ENCODE peak calls at places on chromosomes 6 and 20, in eight cellular contexts. One of them, this sample, is unnamed.

GRCh38 chr6:37700266-37700973 is 2.7 kb upstream of the MDGA1 start:
- DNase-seq in HCT116: no peak
- DNase-seq in HepG2: peak; percentile 36
- DNase-seq in H1: no peak
- DNase-seq in GM12878: no peak
- DNase-seq in WTC11: no peak
- DNase-seq in NB4: peak; percentile 71
- DNase-seq in A549: no peak
- DNase-seq in this sample: no peak

GRCh38 chr6:97524846-97525245 is 241.8 kb upstream of the MMS22L start:
- DNase-seq in H1: peak; percentile 72
- DNase-seq in GM12878: no peak
- DNase-seq in HCT116: no peak
- DNase-seq in WTC11: peak; percentile 45
- DNase-seq in HepG2: no peak
- DNase-seq in NB4: no peak
- DNase-seq in A549: no peak
- DNase-seq in this sample: no peak

GRCh38 chr6:44000164-44000842 is 126.9 kb downstream of the MRPL14 start:
- DNase-seq in WTC11: peak; percentile 36
- DNase-seq in GM12878: peak; percentile 84
- DNase-seq in A549: no peak
- DNase-seq in HCT116: peak; percentile 65
- DNase-seq in HepG2: no peak
- DNase-seq in NB4: peak; percentile 73
- DNase-seq in H1: no peak
- DNase-seq in this sample: peak; percentile 53

GRCh38 chr20:44743080-44743701 is 2.5 kb upstream of the KCNK15 start:
- DNase-seq in HCT116: no peak
- DNase-seq in HepG2: no peak
- DNase-seq in H1: no peak
- DNase-seq in WTC11: no peak
- DNase-seq in A549: no peak
- DNase-seq in NB4: no peak
- DNase-seq in GM12878: no peak
- DNase-seq in this sample: no peak

GRCh38 chr6:101765281-101765680 is 371.8 kb downstream of the GRIK2 start:
- DNase-seq in HCT116: no peak
- DNase-seq in H1: no peak
- DNase-seq in GM12878: no peak
- DNase-seq in A549: no peak
- DNase-seq in HepG2: no peak
- DNase-seq in NB4: no peak
- DNase-seq in WTC11: no peak
- DNase-seq in this sample: no peak

GRCh38 chr20:5670874-5671273 is 79.3 kb upstream of the SHLD1 start:
- DNase-seq in HepG2: no peak
- DNase-seq in GM12878: no peak
- DNase-seq in H1: no peak
- DNase-seq in HCT116: no peak
- DNase-seq in A549: no peak
- DNase-seq in WTC11: no peak
- DNase-seq in NB4: peak; percentile 35
- DNase-seq in this sample: no peak

GRCh38 chr6:113291751-113292445 is 565.2 kb upstream of the MARCKS start:
- DNase-seq in HCT116: no peak
- DNase-seq in HepG2: no peak
- DNase-seq in GM12878: no peak
- DNase-seq in A549: no peak
- DNase-seq in NB4: no peak
- DNase-seq in H1: no peak
- DNase-seq in WTC11: no peak
- DNase-seq in this sample: no peak

GRCh38 chr6:103672169-103672568 is 1187.5 kb downstream of the HACE1 start:
- DNase-seq in GM12878: no peak
- DNase-seq in HCT116: peak; percentile 16
- DNase-seq in WTC11: no peak
- DNase-seq in A549: no peak
- DNase-seq in HepG2: no peak
- DNase-seq in H1: no peak
- DNase-seq in NB4: peak; percentile 12
- DNase-seq in this sample: no peak

GRCh38 chr6:170031684-170032121 is 259.2 kb downstream of the DLL1 start:
- DNase-seq in WTC11: peak; percentile 3
- DNase-seq in HCT116: no peak
- DNase-seq in A549: no peak
- DNase-seq in HepG2: no peak
- DNase-seq in NB4: no peak
- DNase-seq in H1: no peak
- DNase-seq in GM12878: no peak
- DNase-seq in this sample: no peak

GRCh38 chr6:45783716-45784115 is 231.9 kb downstream of the CLIC5 start:
- DNase-seq in NB4: no peak
- DNase-seq in WTC11: no peak
- DNase-seq in HCT116: no peak
- DNase-seq in H1: no peak
- DNase-seq in HepG2: no peak
- DNase-seq in GM12878: no peak
- DNase-seq in A549: no peak
- DNase-seq in this sample: no peak

GRCh38 chr6:145199961-145200360 is 535.4 kb downstream of the EPM2A start:
- DNase-seq in GM12878: no peak
- DNase-seq in NB4: no peak
- DNase-seq in HepG2: peak; percentile 7
- DNase-seq in H1: no peak
- DNase-seq in A549: peak; percentile 15
- DNase-seq in WTC11: no peak
- DNase-seq in HCT116: no peak
- DNase-seq in this sample: no peak

GRCh38 chr6:85675030-85675819 is 32.5 kb upstream of the SYNCRIP start:
- DNase-seq in NB4: peak; percentile 60
- DNase-seq in A549: peak; percentile 47
- DNase-seq in H1: no peak
- DNase-seq in WTC11: no peak
- DNase-seq in GM12878: no peak
- DNase-seq in HCT116: no peak
- DNase-seq in HepG2: no peak
- DNase-seq in this sample: no peak

DNA sequence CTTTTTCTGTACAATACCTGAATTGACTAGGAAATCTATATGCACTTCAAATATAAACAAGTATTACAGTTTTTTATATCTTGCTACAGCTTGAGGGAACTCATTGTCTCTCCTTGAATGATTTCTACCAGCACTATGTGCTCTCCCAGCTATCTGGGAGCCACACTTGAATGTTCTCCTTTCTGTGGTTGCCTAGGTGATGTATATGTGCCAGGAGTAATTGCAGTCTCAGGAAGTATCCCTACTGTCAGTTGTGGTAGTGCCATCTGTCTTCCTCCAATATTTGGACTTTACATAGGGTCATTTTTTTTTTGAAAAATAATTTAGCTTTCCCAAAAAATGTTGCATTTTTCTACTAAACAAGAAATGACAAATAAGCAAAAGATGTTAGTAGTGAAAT is 288.0 kb upstream of the PLCB4 start:
- DNase-seq in A549: no peak
- DNase-seq in HCT116: no peak
- DNase-seq in WTC11: no peak
- DNase-seq in GM12878: no peak
- DNase-seq in NB4: no peak
- DNase-seq in HepG2: no peak
- DNase-seq in H1: no peak
- DNase-seq in this sample: no peak
- TF ChIP-seq MAX in A549: no peak
- TF ChIP-seq MAX in HCT116: no peak
- TF ChIP-seq MAX in WTC11: no peak
- TF ChIP-seq MAX in GM12878: no peak
- TF ChIP-seq MAX in NB4: no peak
- TF ChIP-seq MAX in HepG2: no peak
- TF ChIP-seq MAX in H1: no peak
- TF ChIP-seq MAX in this sample: no peak

GRCh38 chr20:41538810-41539596 is 79.2 kb downstream of the CHD6 start:
- DNase-seq in H1: no peak
- DNase-seq in NB4: no peak
- DNase-seq in HCT116: no peak
- DNase-seq in A549: no peak
- DNase-seq in HepG2: peak; percentile 96
- DNase-seq in WTC11: no peak
- DNase-seq in GM12878: no peak
- DNase-seq in this sample: no peak
- TF ChIP-seq MAX in H1: no peak
- TF ChIP-seq MAX in NB4: no peak
- TF ChIP-seq MAX in HCT116: no peak
- TF ChIP-seq MAX in A549: no peak
- TF ChIP-seq MAX in HepG2: peak; percentile 55
- TF ChIP-seq MAX in WTC11: no peak
- TF ChIP-seq MAX in GM12878: no peak
- TF ChIP-seq MAX in this sample: no peak

GRCh38 chr6:139820191-139820590 is 445.7 kb upstream of the CITED2 start:
- DNase-seq in H1: no peak
- DNase-seq in HepG2: no peak
- DNase-seq in A549: peak; percentile 1
- DNase-seq in GM12878: no peak
- DNase-seq in WTC11: no peak
- DNase-seq in HCT116: peak; percentile 28
- DNase-seq in NB4: no peak
- DNase-seq in this sample: no peak
- TF ChIP-seq MAX in H1: no peak
- TF ChIP-seq MAX in HepG2: no peak
- TF ChIP-seq MAX in A549: no peak
- TF ChIP-seq MAX in GM12878: no peak
- TF ChIP-seq MAX in WTC11: no peak
- TF ChIP-seq MAX in HCT116: no peak
- TF ChIP-seq MAX in NB4: no peak
- TF ChIP-seq MAX in this sample: no peak

GRCh38 chr6:35218021-35218420 is 4.3 kb downstream of the SCUBE3 start:
- DNase-seq in NB4: peak; percentile 45
- DNase-seq in H1: no peak
- DNase-seq in HepG2: no peak
- DNase-seq in WTC11: no peak
- DNase-seq in A549: no peak
- DNase-seq in GM12878: no peak
- DNase-seq in HCT116: no peak
- DNase-seq in this sample: no peak
- TF ChIP-seq MAX in NB4: peak; percentile 38
- TF ChIP-seq MAX in H1: no peak
- TF ChIP-seq MAX in HepG2: no peak
- TF ChIP-seq MAX in WTC11: no peak
- TF ChIP-seq MAX in A549: no peak
- TF ChIP-seq MAX in GM12878: no peak
- TF ChIP-seq MAX in HCT116: no peak
- TF ChIP-seq MAX in this sample: no peak

GRCh38 chr6:52245425-52245824 is 1.1 kb upstream of the IL17F start:
- DNase-seq in NB4: no peak
- DNase-seq in WTC11: no peak
- DNase-seq in HepG2: peak; percentile 79
- DNase-seq in GM12878: no peak
- DNase-seq in HCT116: no peak
- DNase-seq in A549: no peak
- DNase-seq in H1: no peak
- DNase-seq in this sample: no peak

GRCh38 chr6:52249078-52249477 is 4.8 kb upstream of the IL17F start:
- DNase-seq in HCT116: no peak
- DNase-seq in HepG2: peak; percentile 59
- DNase-seq in NB4: no peak
- DNase-seq in GM12878: no peak
- DNase-seq in A549: no peak
- DNase-seq in WTC11: no peak
- DNase-seq in H1: no peak
- DNase-seq in this sample: no peak

GRCh38 chr6:52243282-52243893 is 912 bp downstream of the IL17F start:
- DNase-seq in GM12878: no peak
- DNase-seq in HCT116: no peak
- DNase-seq in WTC11: no peak
- DNase-seq in A549: no peak
- DNase-seq in HepG2: no peak
- DNase-seq in NB4: no peak
- DNase-seq in H1: no peak
- DNase-seq in this sample: no peak

GRCh38 chr6:52241819-52242218 is 2.5 kb downstream of the IL17F start:
- DNase-seq in GM12878: no peak
- DNase-seq in H1: no peak
- DNase-seq in WTC11: no peak
- DNase-seq in HCT116: no peak
- DNase-seq in HepG2: no peak
- DNase-seq in A549: no peak
- DNase-seq in NB4: no peak
- DNase-seq in this sample: no peak

GRCh38 chr6:52244400-52244799 is at the start of gene IL17F:
- DNase-seq in NB4: no peak
- DNase-seq in A549: no peak
- DNase-seq in HepG2: no peak
- DNase-seq in GM12878: no peak
- DNase-seq in H1: no peak
- DNase-seq in HCT116: no peak
- DNase-seq in WTC11: no peak
- DNase-seq in this sample: no peak
- TF ChIP-seq MAX in NB4: no peak
- TF ChIP-seq MAX in A549: no peak
- TF ChIP-seq MAX in HepG2: no peak
- TF ChIP-seq MAX in GM12878: no peak
- TF ChIP-seq MAX in H1: no peak
- TF ChIP-seq MAX in HCT116: no peak
- TF ChIP-seq MAX in WTC11: no peak
- TF ChIP-seq MAX in this sample: no peak

GRCh38 chr6:21265264-21266044 is 328.1 kb upstream of the SOX4 start:
- DNase-seq in GM12878: no peak
- DNase-seq in NB4: peak; percentile 66
- DNase-seq in A549: no peak
- DNase-seq in HepG2: no peak
- DNase-seq in WTC11: no peak
- DNase-seq in H1: no peak
- DNase-seq in HCT116: no peak
- DNase-seq in this sample: no peak

GRCh38 chr6:21264288-21264818 is 329.2 kb upstream of the SOX4 start:
- DNase-seq in NB4: peak; percentile 17
- DNase-seq in GM12878: peak; percentile 35
- DNase-seq in A549: no peak
- DNase-seq in HCT116: no peak
- DNase-seq in HepG2: no peak
- DNase-seq in WTC11: no peak
- DNase-seq in H1: no peak
- DNase-seq in this sample: peak; percentile 30

GRCh38 chr6:21259660-21260059 is 333.9 kb upstream of the SOX4 start:
- DNase-seq in NB4: no peak
- DNase-seq in HepG2: no peak
- DNase-seq in GM12878: no peak
- DNase-seq in H1: no peak
- DNase-seq in A549: no peak
- DNase-seq in HCT116: no peak
- DNase-seq in WTC11: no peak
- DNase-seq in this sample: no peak

GRCh38 chr6:21262504-21262903 is 331.0 kb upstream of the SOX4 start:
- DNase-seq in HepG2: no peak
- DNase-seq in H1: no peak
- DNase-seq in GM12878: no peak
- DNase-seq in HCT116: no peak
- DNase-seq in NB4: no peak
- DNase-seq in WTC11: no peak
- DNase-seq in A549: no peak
- DNase-seq in this sample: no peak

GRCh38 chr6:21263531-21264287 is 329.8 kb upstream of the SOX4 start:
- DNase-seq in A549: no peak
- DNase-seq in WTC11: no peak
- DNase-seq in HCT116: no peak
- DNase-seq in GM12878: peak; percentile 63
- DNase-seq in NB4: peak; percentile 92
- DNase-seq in H1: no peak
- DNase-seq in HepG2: no peak
- DNase-seq in this sample: no peak
- TF ChIP-seq MAX in A549: no peak
- TF ChIP-seq MAX in WTC11: no peak
- TF ChIP-seq MAX in HCT116: no peak
- TF ChIP-seq MAX in GM12878: no peak
- TF ChIP-seq MAX in NB4: no peak
- TF ChIP-seq MAX in H1: no peak
- TF ChIP-seq MAX in HepG2: no peak
- TF ChIP-seq MAX in this sample: no peak